ENCODE peak calls at places on chromosome 14, in five cellular contexts. P is NCI-H226, L is posterior vena cava, F is germinal center, D is Calu3. T is an unnamed sample.

GRCh38 chr14:73817020-73817419 is 34.6 kb upstream of the PTGR2 start:
- DNase-seq in P (no peak), L (no peak), F (no peak), D (no peak), T (no peak)

GRCh38 chr14:65575389-65575788 is 162.9 kb downstream of the FUT8 start:
- DNase-seq in P (no peak), L (no peak), F (no peak), D (no peak), T (no peak)

GRCh38 chr14:53190938-53191337 is 37.8 kb upstream of the DDHD1 start:
- DNase-seq in P (no peak), L (no peak), F (no peak), D (no peak), T (no peak)

GRCh38 chr14:28651148-28651547 is 115.4 kb upstream of the FOXG1 start:
- DNase-seq in P (no peak), L (no peak), F (no peak), D (no peak), T (peak)

GRCh38 chr14:96156804-96157760 is 47.6 kb upstream of the BDKRB2 start:
- DNase-seq in P (no peak), L (no peak), F (no peak), D (no peak), T (no peak)

GRCh38 chr14:99413172-99413571 is 67.5 kb downstream of the SETD3 start:
- DNase-seq in P (no peak), L (no peak), F (no peak), D (no peak), T (peak)

GRCh38 chr14:51684760-51685159 is 33.0 kb downstream of the FRMD6 start:
- DNase-seq in P (no peak), L (no peak), F (no peak), D (no peak), T (no peak)

GRCh38 chr14:21933681-21934080 is 260.1 kb upstream of the OR4E1 start:
- DNase-seq in P (no peak), L (no peak), F (no peak), D (no peak), T (peak)

GRCh38 chr14:104687601-104688504 is 1.6 kb upstream of the INF2 start:
- DNase-seq in P (peak), L (no peak), F (no peak), D (peak), T (peak)